ENCODE peak calls at places on chromosome 11, in four cellular contexts. Z is GM23338, F is tibial artery, T is stomach. N is an unnamed sample. For H3K36me3, the result is how much of the 10 kb centered on the place peaks cover.

GRCh38 chr11:2258501-2259465 is 11.6 kb downstream of the ASCL2 start:
- DNase-seq in F (no peak), Z (no peak), T (peak), N (peak)

GRCh38 chr11:46513934-46514342 is 79.9 kb downstream of the AMBRA1 start:
- DNase-seq in F (peak), T (peak), Z (no peak), N (no peak)

GRCh38 chr11:69382131-69383128 is 88.5 kb downstream of the MYEOV start:
- DNase-seq in Z (peak), F (peak), T (peak), N (peak)

GRCh38 chr11:13297917-13298356 is 20.3 kb downstream of the BMAL1 start:
- DNase-seq in F (no peak), Z (no peak), T (no peak), N (no peak)

GRCh38 chr11:69999721-70000120 is 78.4 kb upstream of the ANO1 start:
- DNase-seq in F (no peak), Z (peak), T (no peak), N (peak)

GRCh38 chr11:31645747-31646146 is 136.2 kb downstream of the ELP4 start:
- DNase-seq in F (no peak), Z (no peak), T (no peak), N (no peak)

GRCh38 chr11:76810151-76810853 is 27.1 kb downstream of the TSKU start:
- DNase-seq in Z (no peak), F (no peak), T (no peak), N (no peak)

GRCh38 chr11:20088368-20089260 is 71.7 kb downstream of the DBX1 start:
- DNase-seq in Z (no peak), F (no peak), T (no peak), N (no peak)

GRCh38 chr11:34364102-34364501 is 6.3 kb upstream of the ABTB2 start:
- DNase-seq in F (no peak), Z (no peak), T (no peak), N (no peak)

GRCh38 chr11:76772783-76773106 is 10.4 kb upstream of the TSKU start:
- DNase-seq in F (no peak), T (no peak), Z (no peak), N (no peak)

GRCh38 chr11:26551186-26551801 is 20.8 kb downstream of the MUC15 start:
- DNase-seq in T (no peak), Z (no peak), F (no peak), N (no peak)

GRCh38 chr11:33735426-33736147 is 636 bp downstream of the CD59 start:
- DNase-seq in F (peak), Z (peak), T (peak), N (no peak)

GRCh38 chr11:78586452-78587046 is 11.9 kb upstream of the NARS2 start:
- DNase-seq in Z (peak), F (no peak), T (no peak), N (peak)

GRCh38 chr11:63764712-63765631 is 3.6 kb downstream of the ZFTA start:
- DNase-seq in F (no peak), Z (peak), T (no peak), N (peak)

GRCh38 chr11:13667245-13667644 is 1.2 kb upstream of the FAR1 start:
- DNase-seq in Z (no peak), T (no peak), F (no peak), N (no peak)

GRCh38 chr11:61962213-61963015 is 5.0 kb downstream of the FTH1 start:
- DNase-seq in F (no peak), Z (peak), T (no peak), N (peak)

GRCh38 chr11:20125927-20126326 is 34.3 kb downstream of the DBX1 start:
- DNase-seq in T (no peak), Z (no peak), F (no peak), N (peak)

GRCh38 chr11:33347490-33348125 is 90.4 kb downstream of the HIPK3 start:
- DNase-seq in Z (no peak), T (no peak), F (no peak), N (no peak)

GRCh38 chr11:132022718-132023117 is 652.3 kb downstream of the NTM start:
- DNase-seq in F (no peak), T (no peak), Z (no peak), N (no peak)

GRCh38 chr11:34175284-34176019 is 70.0 kb downstream of the NAT10 start:
- DNase-seq in T (no peak), F (no peak), Z (no peak), N (no peak)

GRCh38 chr11:10304495-10305261 is at the start of gene ADM:
- DNase-seq in T (peak), Z (peak), F (peak), N (peak)

GRCh38 chr11:134742228-134742612 is 330.2 kb upstream of the B3GAT1 start:
- DNase-seq in Z (no peak), F (no peak), T (no peak), N (no peak)

GRCh38 chr11:69925366-69926196 is 106.4 kb upstream of the FGF3 start:
- DNase-seq in T (no peak), F (no peak), Z (no peak), N (no peak)

GRCh38 chr11:84019576-84020194 is 733.5 kb upstream of the CCDC90B start:
- DNase-seq in Z (no peak), F (peak), T (no peak), N (no peak)

GRCh38 chr11:57493507-57494503 is 21.7 kb downstream of the SLC43A1 start:
- DNase-seq in T (peak), Z (peak), F (no peak), N (peak)

GRCh38 chr11:70645537-70645936 is 247.2 kb downstream of the CTTN start:
- DNase-seq in F (no peak), T (no peak), Z (no peak), N (no peak)

GRCh38 chr11:127275771-127276170 is 275.2 kb upstream of the KIRREL3 start:
- DNase-seq in F (no peak), T (no peak), Z (no peak), N (no peak)
- H3K36me3 ChIP-seq in F (under half), T (under half), Z (under half), N (under half)

GRCh38 chr11:65576232-65576866 is 496 bp downstream of the EHBP1L1 start:
- DNase-seq in Z (no peak), T (no peak), F (no peak), N (no peak)
- H3K4me3 ChIP-seq in Z (peak), T (peak), F (peak), N (peak)

GRCh38 chr11:125690006-125690405 is 9.4 kb upstream of the ACRV1 start:
- DNase-seq in F (no peak), Z (no peak), T (no peak), N (no peak)
- H3K36me3 ChIP-seq in F (under half), Z (under half), T (under half), N (under half)

DNA sequence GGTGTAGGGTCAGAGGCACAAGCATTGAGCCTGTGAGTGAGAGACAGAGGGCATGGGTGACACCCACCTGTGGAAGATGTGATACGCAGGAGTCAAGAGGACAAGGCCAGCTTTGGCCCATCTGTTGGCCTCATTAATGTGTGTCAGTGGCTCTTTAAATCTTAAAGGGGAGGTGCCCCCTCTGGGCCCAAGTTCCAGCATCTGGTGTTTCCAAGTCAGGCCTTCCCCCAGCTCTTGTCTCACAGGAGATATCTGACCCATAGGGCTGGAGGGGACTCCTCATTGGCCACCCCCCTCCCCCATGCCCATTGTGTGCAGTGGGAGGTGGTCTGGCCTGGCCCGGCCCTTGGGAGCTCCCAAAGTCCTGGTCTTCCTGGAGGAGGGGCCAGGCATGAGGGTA is 8.9 kb downstream of the KCNK7 start:
- DNase-seq in Z (peak), F (no peak), T (no peak), N (peak)
- H3K4me3 ChIP-seq in Z (no peak), F (peak), T (no peak), N (no peak)

GRCh38 chr11:65392186-65392829 is 5.9 kb downstream of the FRMD8 start:
- DNase-seq in Z (no peak), F (no peak), T (no peak), N (no peak)

GRCh38 chr11:65395961-65396530 is 9.6 kb downstream of the FRMD8 start:
- DNase-seq in Z (no peak), F (no peak), T (no peak), N (no peak)

GRCh38 chr11:65394125-65394536 is 7.7 kb downstream of the FRMD8 start:
- DNase-seq in F (no peak), T (no peak), Z (no peak), N (peak)

GRCh38 chr11:65392899-65393298 is 6.5 kb downstream of the FRMD8 start:
- DNase-seq in T (no peak), F (no peak), Z (no peak), N (no peak)

DNA sequence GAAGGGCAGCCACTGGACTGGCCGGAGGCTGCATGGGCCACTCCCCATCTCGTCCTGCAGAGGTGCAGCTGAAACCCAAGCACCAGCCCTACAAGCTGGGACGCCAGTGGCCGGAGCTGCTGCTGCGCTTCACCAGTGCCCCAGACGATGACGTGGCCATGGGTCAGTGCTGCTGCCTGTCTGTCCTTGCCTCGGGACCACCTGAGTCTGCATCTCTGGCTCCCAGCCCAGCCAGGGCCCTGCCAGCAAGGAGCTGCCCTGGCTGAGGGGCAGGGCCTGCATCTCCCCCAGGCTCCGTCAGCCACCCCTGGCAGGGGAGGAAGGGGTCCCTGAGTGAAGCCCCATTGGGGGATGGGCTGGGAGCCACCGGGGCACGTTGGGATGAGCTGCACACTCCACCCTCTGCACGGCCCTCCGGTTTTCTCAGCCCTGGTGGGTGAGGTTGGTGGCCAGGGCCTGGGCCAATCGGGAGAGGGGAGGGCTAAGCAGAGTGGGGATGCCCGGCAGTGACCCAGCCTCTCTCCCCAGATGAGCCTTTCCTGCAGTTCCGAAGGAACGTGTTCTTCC is 7.2 kb downstream of the FRMD8 start:
- DNase-seq in Z (no peak), T (no peak), F (no peak), N (peak)
- H3K36me3 ChIP-seq in Z (under half), T (half or more), F (half or more), N (under half)